ENCODE peak calls at places on chromosomes 5 and 9, in seven cellular contexts. C is stimulated activated CD4-positive, alpha-beta T cell treated with anti-CD3 and anti-CD28 coated beads, Interleukin-4, amount 100 ng/mL, for 24 hours; G is GDM1; N is progenitor cell of endocrine pancreas; Z is hypothalamus; O is choroid plexus epithelial cell; B is endothelial cell. I is an unnamed sample.

GRCh38 chr9:136854842-136855460 is 2.8 kb downstream of the MAMDC4 start:
- DNase-seq in C (no peak), G (no peak), N (no peak), Z (no peak), O (no peak), B (no peak), I (no peak)

GRCh38 chr9:124045076-124045829 is 33.7 kb downstream of the LHX2 start:
- DNase-seq in C (no peak), G (no peak), N (no peak), Z (no peak), O (peak; percentile 52), B (peak; percentile 28), I (no peak)

GRCh38 chr9:124220551-124221451 is 36.9 kb upstream of the NEK6 start:
- DNase-seq in C (no peak), G (no peak), N (no peak), Z (no peak), O (peak; percentile 41), B (no peak), I (no peak)

GRCh38 chr9:86413966-86414880 is 60.0 kb upstream of the TUT7 start:
- DNase-seq in C (no peak), G (no peak), N (no peak), Z (no peak), O (peak; percentile 66), B (no peak), I (no peak)

GRCh38 chr9:77010527-77010926 is 8.9 kb upstream of the FOXB2 start:
- DNase-seq in C (no peak), G (no peak), N (no peak), Z (no peak), O (no peak), B (no peak), I (no peak)

GRCh38 chr5:2125163-2125900 is 242.6 kb upstream of the IRX4 start:
- DNase-seq in C (no peak), G (no peak), N (no peak), Z (no peak), O (no peak), B (no peak), I (no peak)

GRCh38 chr5:31048282-31048974 is 145.1 kb upstream of the CDH6 start:
- DNase-seq in C (no peak), G (no peak), N (no peak), Z (no peak), O (peak; percentile 51), B (no peak), I (no peak)

GRCh38 chr5:452856-453710 is 10.1 kb downstream of the EXOC3 start:
- DNase-seq in C (no peak), G (no peak), N (no peak), Z (no peak), O (no peak), B (no peak), I (no peak)

GRCh38 chr5:7392401-7393024 is 3.4 kb upstream of the ADCY2 start:
- DNase-seq in C (no peak), G (no peak), N (no peak), Z (no peak), O (peak; percentile 15), B (peak; percentile 40), I (peak; percentile 30)

GRCh38 chr9:78788101-78788500 is 491.2 kb downstream of the PSAT1 start:
- DNase-seq in C (no peak), G (no peak), N (no peak), Z (no peak), O (peak; percentile 54), B (no peak), I (no peak)

GRCh38 chr9:33623658-33624586 is 99.9 kb downstream of the ANKRD18B start:
- DNase-seq in C (peak; percentile 72), G (peak; percentile 60), N (peak; percentile 56), Z (peak; percentile 7), O (peak; percentile 79), B (peak; percentile 72), I (peak; percentile 46)

GRCh38 chr5:158060216-158060615 is 201.3 kb upstream of the CLINT1 start:
- DNase-seq in C (no peak), G (no peak), N (no peak), Z (no peak), O (no peak), B (no peak), I (no peak)

GRCh38 chr5:54671111-54671531 is 153.6 kb downstream of the SNX18 start:
- DNase-seq in C (no peak), G (no peak), N (no peak), Z (no peak), O (peak; percentile 69), B (no peak), I (no peak)

GRCh38 chr9:86713456-86713855 is 233.8 kb downstream of the GAS1 start:
- DNase-seq in C (no peak), G (no peak), N (no peak), Z (no peak), O (peak; percentile 60), B (no peak), I (no peak)

GRCh38 chr5:172508471-172509404 is 54.4 kb upstream of the SH3PXD2B start:
- DNase-seq in C (no peak), G (no peak), N (peak; percentile 5), Z (no peak), O (no peak), B (peak; percentile 0), I (no peak)

GRCh38 chr5:112533315-112533867 is 114.3 kb upstream of the EPB41L4A start:
- DNase-seq in C (no peak), G (no peak), N (no peak), Z (no peak), O (no peak), B (no peak), I (no peak)

GRCh38 chr5:160171656-160172055 is 52.4 kb upstream of the PWWP2A start:
- DNase-seq in C (no peak), G (no peak), N (no peak), Z (no peak), O (peak; percentile 65), B (no peak), I (no peak)

GRCh38 chr5:68464424-68464823 is 248.9 kb downstream of the PIK3R1 start:
- DNase-seq in C (peak; percentile 60), G (no peak), N (no peak), Z (no peak), O (peak; percentile 90), B (no peak), I (no peak)

GRCh38 chr9:13841801-13842462 is 472.0 kb downstream of the NFIB start:
- DNase-seq in C (no peak), G (no peak), N (no peak), Z (no peak), O (no peak), B (no peak), I (no peak)

GRCh38 chr5:72410896-72411295 is 90.7 kb downstream of the PTCD2 start:
- DNase-seq in C (no peak), G (no peak), N (no peak), Z (no peak), O (peak; percentile 80), B (no peak), I (no peak)

GRCh38 chr5:14202462-14202861 is 59.3 kb downstream of the TRIO start:
- DNase-seq in C (no peak), G (no peak), N (no peak), Z (no peak), O (peak; percentile 90), B (no peak), I (no peak)

GRCh38 chr5:10635861-10636350 is 72.0 kb downstream of the ANKRD33B start:
- DNase-seq in C (peak; percentile 21), G (no peak), N (no peak), Z (no peak), O (no peak), B (no peak), I (no peak)

GRCh38 chr5:43042176-43042625 is 2.1 kb upstream of the ANXA2R start:
- DNase-seq in C (peak; percentile 78), G (peak; percentile 75), N (no peak), Z (no peak), O (peak; percentile 74), B (peak; percentile 67), I (peak; percentile 68)

GRCh38 chr5:38793099-38793498 is 52.7 kb upstream of the OSMR start:
- DNase-seq in C (no peak), G (no peak), N (no peak), Z (no peak), O (no peak), B (no peak), I (no peak)

GRCh38 chr5:152505442-152506042 is 100.5 kb upstream of the NMUR2 start:
- DNase-seq in C (peak; percentile 40), G (peak; percentile 6), N (peak; percentile 34), Z (peak; percentile 39), O (peak; percentile 63), B (peak; percentile 56), I (peak; percentile 52)

GRCh38 chr5:27353540-27353939 is 315.2 kb upstream of the CDH9 start:
- DNase-seq in C (no peak), G (no peak), N (no peak), Z (no peak), O (no peak), B (no peak), I (no peak)

GRCh38 chr5:181263633-181264032 is 2.7 kb upstream of the TRIM52 start:
- DNase-seq in C (no peak), G (no peak), N (no peak), Z (no peak), O (no peak), B (no peak), I (no peak)

GRCh38 chr9:125829743-125830142 is 82.6 kb downstream of the PBX3 start:
- DNase-seq in C (peak; percentile 46), G (peak; percentile 15), N (no peak), Z (no peak), O (peak; percentile 50), B (no peak), I (no peak)

GRCh38 chr5:37757980-37758582 is 81.8 kb downstream of the GDNF start:
- DNase-seq in C (no peak), G (no peak), N (no peak), Z (no peak), O (peak; percentile 48), B (no peak), I (no peak)

GRCh38 chr9:129236441-129237145 is 58.5 kb upstream of the IER5L start:
- DNase-seq in C (no peak), G (no peak), N (no peak), Z (no peak), O (no peak), B (no peak), I (no peak)

GRCh38 chr5:56601641-56602071 is 213.7 kb upstream of the MAP3K1 start:
- DNase-seq in C (no peak), G (no peak), N (no peak), Z (no peak), O (peak; percentile 50), B (no peak), I (no peak)

GRCh38 chr5:154709368-154710305 is 45.5 kb upstream of the LARP1 start:
- DNase-seq in C (no peak), G (no peak), N (no peak), Z (no peak), O (no peak), B (no peak), I (no peak)

GRCh38 chr9:132383462-132383883 is 23.2 kb downstream of the TTF1 start:
- DNase-seq in C (no peak), G (no peak), N (no peak), Z (no peak), O (no peak), B (no peak), I (no peak)

GRCh38 chr9:111983484-111983908 is 86.9 kb downstream of the UGCG start:
- DNase-seq in C (no peak), G (no peak), N (no peak), Z (no peak), O (no peak), B (no peak), I (no peak)

GRCh38 chr5:10831416-10831815 is 70.4 kb upstream of the DAP start:
- DNase-seq in C (no peak), G (no peak), N (no peak), Z (no peak), O (peak; percentile 78), B (no peak), I (no peak)

GRCh38 chr5:140800816-140801493 is at the start of gene PCDHA3:
- DNase-seq in C (no peak), G (no peak), N (no peak), Z (no peak), O (peak; percentile 6), B (no peak), I (no peak)

GRCh38 chr9:37617837-37618236 is 25.4 kb upstream of the TOMM5 start:
- DNase-seq in C (no peak), G (no peak), N (no peak), Z (no peak), O (peak; percentile 30), B (no peak), I (no peak)

GRCh38 chr5:93189707-93190120 is 391.3 kb downstream of the NR2F1-AS1 start:
- DNase-seq in C (no peak), G (no peak), N (no peak), Z (no peak), O (peak; percentile 87), B (no peak), I (no peak)

I was measured in anterior cingulate cortex.